ENCODE peak calls at places on chromosomes 13 and 19, in nine cellular contexts. R is left lung, E is esophagus squamous epithelium, V is HCT116, B is lung, H is A673, W is PC-9, C is AG04450, Y is RWPE1. Q is an unnamed sample.

GRCh38 chr13:109271555-109271954 is 514.8 kb downstream of the IRS2 start:
- DNase-seq in R (no peak), E (no peak), V (no peak), B (no peak), H (no peak), W (no peak), C (no peak), Y (no peak), Q (no peak)

GRCh38 chr13:78139765-78140164 is 221.1 kb upstream of the EDNRB start:
- DNase-seq in R (no peak), E (no peak), V (no peak), B (no peak), H (no peak), W (no peak), C (no peak), Y (no peak), Q (no peak)

GRCh38 chr19:19385900-19386339 is 19.6 kb upstream of the GATAD2A start:
- DNase-seq in R (no peak), E (no peak), V (no peak), B (peak), H (no peak), W (no peak), C (no peak), Y (no peak), Q (no peak)

GRCh38 chr19:58556633-58557252 is 1.7 kb downstream of the UBE2M start:
- DNase-seq in R (no peak), E (no peak), V (no peak), B (no peak), H (no peak), W (no peak), C (no peak), Y (no peak), Q (no peak)

GRCh38 chr13:21328836-21329477 is 130.1 kb downstream of the ZDHHC20 start:
- DNase-seq in R (no peak), E (no peak), V (no peak), B (no peak), H (no peak), W (no peak), C (no peak), Y (no peak), Q (no peak)

GRCh38 chr13:109725297-109725696 is 61.1 kb downstream of the IRS2 start:
- DNase-seq in R (no peak), E (no peak), V (no peak), B (no peak), H (peak), W (no peak), C (no peak), Y (no peak), Q (no peak)

GRCh38 chr19:42023121-42023942 is 29.3 kb upstream of the ATP1A3 start:
- DNase-seq in R (no peak), E (no peak), V (peak), B (no peak), H (peak), W (peak), C (no peak), Y (no peak), Q (peak)

GRCh38 chr19:11747277-11747676 is 8.5 kb upstream of the ZNF823 start:
- DNase-seq in R (no peak), E (no peak), V (no peak), B (no peak), H (no peak), W (no peak), C (no peak), Y (no peak), Q (no peak)

GRCh38 chr19:47839913-47840312 is 18.2 kb downstream of the CRX start:
- DNase-seq in R (no peak), E (no peak), V (no peak), B (no peak), H (no peak), W (no peak), C (no peak), Y (no peak), Q (no peak)

GRCh38 chr13:110249326-110249725 is 57.6 kb downstream of the COL4A1 start:
- DNase-seq in R (no peak), E (no peak), V (no peak), B (peak), H (no peak), W (no peak), C (no peak), Y (no peak), Q (no peak)

GRCh38 chr19:2560369-2560768 is 84.4 kb downstream of the GADD45B start:
- DNase-seq in R (peak), E (no peak), V (no peak), B (no peak), H (no peak), W (no peak), C (no peak), Y (no peak), Q (no peak)

GRCh38 chr13:38391341-38391740 is 41.7 kb downstream of the UFM1 start:
- DNase-seq in R (no peak), E (no peak), V (no peak), B (no peak), H (no peak), W (no peak), C (no peak), Y (no peak), Q (no peak)

GRCh38 chr19:50268046-50268445 is 61.1 kb downstream of the KCNC3 start:
- DNase-seq in R (no peak), E (no peak), V (no peak), B (no peak), H (no peak), W (no peak), C (no peak), Y (no peak), Q (no peak)

GRCh38 chr19:39502640-39503417 is 4.1 kb downstream of the DLL3 start:
- DNase-seq in R (peak), E (no peak), V (peak), B (peak), H (peak), W (peak), C (no peak), Y (peak), Q (peak)

GRCh38 chr19:32652893-32653625 is 21.9 kb downstream of the ANKRD27 start:
- DNase-seq in R (no peak), E (no peak), V (no peak), B (peak), H (no peak), W (peak), C (peak), Y (no peak), Q (peak)

GRCh38 chr13:42478531-42479156 is 95.3 kb upstream of the TNFSF11 start:
- DNase-seq in R (no peak), E (no peak), V (peak), B (no peak), H (peak), W (no peak), C (no peak), Y (no peak), Q (peak)

GRCh38 chr19:54422136-54422535 is 6.9 kb downstream of the TTYH1 start:
- DNase-seq in R (no peak), E (no peak), V (no peak), B (no peak), H (no peak), W (no peak), C (no peak), Y (no peak), Q (no peak)

GRCh38 chr19:58372311-58373133 is 8.3 kb downstream of the ZNF837 start:
- DNase-seq in R (peak), E (no peak), V (no peak), B (peak), H (no peak), W (no peak), C (no peak), Y (no peak), Q (no peak)

GRCh38 chr13:95254341-95254740 is 46.9 kb downstream of the ABCC4 start:
- DNase-seq in R (no peak), E (no peak), V (peak), B (no peak), H (no peak), W (peak), C (no peak), Y (peak), Q (no peak)

GRCh38 chr19:51020988-51021651 is 1.6 kb upstream of the KLK10 start:
- DNase-seq in R (no peak), E (no peak), V (no peak), B (no peak), H (peak), W (peak), C (peak), Y (peak), Q (peak)

GRCh38 chr13:84237181-84237580 is 354.9 kb upstream of the SLITRK1 start:
- DNase-seq in R (no peak), E (no peak), V (no peak), B (no peak), H (no peak), W (no peak), C (no peak), Y (no peak), Q (no peak)

GRCh38 chr13:46315491-46316075 is 71.5 kb downstream of the RUBCNL start:
- DNase-seq in R (no peak), E (no peak), V (no peak), B (no peak), H (peak), W (no peak), C (no peak), Y (no peak), Q (no peak)

GRCh38 chr19:44552324-44552723 is 22.8 kb upstream of the CEACAM20 start:
- DNase-seq in R (no peak), E (no peak), V (peak), B (peak), H (peak), W (peak), C (no peak), Y (no peak), Q (peak)

DNA sequence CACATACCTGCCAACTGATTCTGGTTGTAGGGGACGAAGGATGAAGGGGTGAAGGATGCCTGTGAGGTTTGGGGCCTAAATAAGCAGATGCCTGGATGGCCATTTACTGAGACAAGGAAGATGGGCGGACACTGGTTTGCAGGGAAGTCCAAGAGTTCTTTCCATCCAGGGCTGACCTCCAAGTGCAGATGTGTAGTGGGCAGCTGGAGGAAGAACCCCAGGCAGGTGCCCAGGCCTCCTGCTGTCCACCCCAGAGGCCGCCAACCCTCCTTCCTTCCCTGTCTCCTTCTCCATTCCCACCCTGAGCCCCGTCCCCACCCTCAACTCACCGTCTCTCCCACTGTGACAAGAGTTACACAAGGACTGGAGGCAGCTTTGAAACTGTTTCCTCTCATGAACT is 171.5 kb downstream of the KATNAL1 start:
- DNase-seq in R (no peak), E (no peak), V (no peak), B (no peak), H (no peak), W (no peak), C (no peak), Y (no peak), Q (no peak)
- H3K27ac ChIP-seq in R (no peak), E (no peak), V (no peak), B (no peak), H (no peak), W (no peak), C (no peak), Y (no peak), Q (no peak)

GRCh38 chr19:48915757-48916156 is 15.6 kb downstream of the NUCB1 start:
- DNase-seq in R (no peak), E (no peak), V (no peak), B (no peak), H (no peak), W (no peak), C (no peak), Y (no peak), Q (no peak)
- H3K27ac ChIP-seq in R (peak), E (no peak), V (no peak), B (no peak), H (no peak), W (no peak), C (no peak), Y (no peak), Q (no peak)

GRCh38 chr19:17754634-17755532 is 3.6 kb downstream of the FCHO1 start:
- DNase-seq in R (no peak), E (no peak), V (no peak), B (no peak), H (no peak), W (no peak), C (no peak), Y (no peak), Q (no peak)
- H3K27ac ChIP-seq in R (no peak), E (no peak), V (no peak), B (no peak), H (no peak), W (no peak), C (no peak), Y (peak), Q (no peak)

GRCh38 chr13:111915104-111915551 is 151.8 kb upstream of the SOX1 start:
- DNase-seq in R (no peak), E (no peak), V (no peak), B (no peak), H (no peak), W (no peak), C (no peak), Y (no peak), Q (no peak)
- H3K27ac ChIP-seq in R (no peak), E (no peak), V (no peak), B (no peak), H (no peak), W (no peak), C (no peak), Y (no peak), Q (no peak)

DNA sequence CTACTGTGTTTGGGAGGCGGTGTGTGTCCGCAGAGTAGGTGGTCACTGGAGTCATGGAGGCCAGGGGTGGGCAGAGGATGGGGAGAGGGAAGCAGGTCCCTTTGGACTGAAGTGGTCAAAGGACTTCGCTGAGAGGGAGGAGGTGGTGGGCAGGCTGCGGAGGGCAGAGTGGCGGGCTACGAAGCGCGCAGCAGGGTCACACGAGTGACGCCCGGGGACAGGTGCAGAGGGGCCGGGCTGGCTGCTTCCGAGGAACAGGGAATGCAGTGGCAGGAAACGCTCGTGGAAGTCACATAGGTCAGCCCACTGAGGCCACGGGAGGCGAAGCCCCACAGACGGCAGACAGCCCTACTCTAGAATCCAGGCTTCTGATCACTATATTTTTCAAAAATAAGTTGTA is 111.5 kb downstream of the URI1 start:
- DNase-seq in R (peak), E (no peak), V (no peak), B (no peak), H (no peak), W (no peak), C (no peak), Y (no peak), Q (no peak)
- H3K27ac ChIP-seq in R (no peak), E (no peak), V (no peak), B (no peak), H (no peak), W (no peak), C (no peak), Y (no peak), Q (no peak)

Q was measured in small intestine.